ENCODE peak calls at places on chromosomes 3 and 15, in five cellular contexts. X, L, J, H and D are unnamed samples.

GRCh38 chr3:148128136-148128535 is 569.6 kb upstream of the AGTR1 start:
- DNase-seq in X (no peak), L (no peak), J (no peak), H (no peak), D (no peak)

GRCh38 chr3:115040673-115041286 is 106.3 kb downstream of the ZBTB20 start:
- DNase-seq in X (peak), L (peak), J (peak), H (peak), D (no peak)

GRCh38 chr3:105582015-105582414 is 215.3 kb downstream of the ALCAM start:
- DNase-seq in X (no peak), L (no peak), J (no peak), H (no peak), D (no peak)

GRCh38 chr3:13879946-13880810 is at the start of gene WNT7A:
- DNase-seq in X (peak), L (no peak), J (peak), H (no peak), D (no peak)

GRCh38 chr15:70488002-70488605 is 275.3 kb downstream of the UACA start:
- DNase-seq in X (peak), L (peak), J (peak), H (peak), D (no peak)

GRCh38 chr15:82804575-82804949 is 1.3 kb downstream of the FSD2 start:
- DNase-seq in X (no peak), L (no peak), J (no peak), H (peak), D (no peak)

GRCh38 chr3:85433334-85433733 is 474.5 kb downstream of the CADM2 start:
- DNase-seq in X (no peak), L (no peak), J (no peak), H (no peak), D (peak)

GRCh38 chr3:153246805-153247204 is 84.8 kb downstream of the RAP2B start:
- DNase-seq in X (no peak), L (no peak), J (no peak), H (peak), D (no peak)

GRCh38 chr3:110799236-110799635 is 272.4 kb upstream of the NECTIN3 start:
- DNase-seq in X (no peak), L (no peak), J (no peak), H (peak), D (no peak)

GRCh38 chr3:121642601-121643314 is 17.9 kb downstream of the HCLS1 start:
- DNase-seq in X (no peak), L (no peak), J (no peak), H (no peak), D (no peak)

GRCh38 chr15:33154366-33155166 is 39.9 kb downstream of the FMN1 start:
- DNase-seq in X (no peak), L (no peak), J (no peak), H (peak), D (peak)

GRCh38 chr3:138351151-138351550 is 2.8 kb downstream of the MRAS start:
- DNase-seq in X (no peak), L (no peak), J (no peak), H (peak), D (no peak)

GRCh38 chr15:38496151-38496550 is 42.2 kb downstream of the FAM98B start:
- DNase-seq in X (no peak), L (no peak), J (no peak), H (no peak), D (no peak)

GRCh38 chr15:65101418-65101890 is 13.5 kb downstream of the UBAP1L start:
- DNase-seq in X (peak), L (no peak), J (no peak), H (peak), D (no peak)

GRCh38 chr3:39407259-39407629 is 724 bp downstream of the RPSA start:
- DNase-seq in X (no peak), L (no peak), J (no peak), H (no peak), D (no peak)

GRCh38 chr3:141083226-141083625 is 32.1 kb downstream of the SPSB4 start:
- DNase-seq in X (no peak), L (no peak), J (no peak), H (no peak), D (no peak)

GRCh38 chr15:65323071-65323511 is 18.6 kb downstream of the RNU5B-1 start:
- DNase-seq in X (no peak), L (no peak), J (no peak), H (peak), D (no peak)

GRCh38 chr15:28947241-28947674 is 61.5 kb downstream of the APBA2 start:
- DNase-seq in X (no peak), L (no peak), J (no peak), H (no peak), D (no peak)

GRCh38 chr3:100533176-100533575 is 40.8 kb downstream of the TMEM45A start:
- DNase-seq in X (no peak), L (no peak), J (no peak), H (no peak), D (no peak)

GRCh38 chr3:61578667-61579367 is 17.4 kb downstream of the PTPRG start:
- DNase-seq in X (no peak), L (peak), J (no peak), H (no peak), D (no peak)

GRCh38 chr3:12343091-12343494 is 54.2 kb downstream of the PPARG start:
- DNase-seq in X (no peak), L (no peak), J (no peak), H (no peak), D (no peak)

GRCh38 chr3:71345429-71346027 is 238.0 kb downstream of the FOXP1 start:
- DNase-seq in X (no peak), L (no peak), J (no peak), H (peak), D (no peak)

GRCh38 chr15:40249477-40250303 is 10.8 kb downstream of the PAK6 start:
- DNase-seq in X (no peak), L (no peak), J (no peak), H (no peak), D (no peak)

GRCh38 chr3:189324538-189325138 is 152.9 kb downstream of the TPRG1 start:
- DNase-seq in X (peak), L (peak), J (peak), H (peak), D (peak)

GRCh38 chr3:15601399-15602145 is at the start of the genes BTD and HACL1:
- DNase-seq in X (peak), L (peak), J (peak), H (peak), D (peak)

GRCh38 chr3:156174229-156174847 is 54.0 kb downstream of the KCNAB1 start:
- DNase-seq in X (no peak), L (no peak), J (no peak), H (peak), D (peak)